ENCODE peak calls at places on chromosomes 2 and 18, in six cellular contexts. L is HCEC 1CT, C is naive B cell, H is dermis blood vessel endothelial cell, G is T-helper 9 cell, O is nucleus accumbens. R is an unnamed sample.

GRCh38 chr2:65186093-65186868 is 41.4 kb upstream of the ACTR2 start:
- DNase-seq in L (no peak), G (no peak), H (peak), O (no peak), C (no peak), R (no peak)

GRCh38 chr2:66601624-66602023 is 166.7 kb downstream of the MEIS1 start:
- DNase-seq in H (no peak), L (no peak), C (no peak), G (no peak), O (no peak), R (no peak)

GRCh38 chr2:116487336-116487735 is 1327.2 kb upstream of the DDX18 start:
- DNase-seq in L (no peak), G (no peak), O (no peak), H (no peak), C (no peak), R (no peak)

GRCh38 chr2:7373156-7373555 is 455.9 kb downstream of the RNF144A start:
- DNase-seq in G (no peak), O (no peak), C (no peak), L (no peak), H (no peak), R (no peak)

GRCh38 chr18:30358545-30358944 is 684.0 kb downstream of the DSC3 start:
- DNase-seq in L (no peak), G (no peak), H (no peak), O (no peak), C (no peak), R (no peak)

GRCh38 chr2:44936715-44937687 is 4.5 kb upstream of the SIX3 start:
- DNase-seq in O (no peak), G (no peak), H (no peak), C (no peak), L (no peak), R (no peak)

GRCh38 chr2:85277416-85278158 is 50.2 kb downstream of the TGOLN2 start:
- DNase-seq in G (no peak), C (no peak), O (no peak), H (peak), L (peak), R (no peak)

GRCh38 chr2:112601754-112602153 is 17.3 kb downstream of the CHCHD5 start:
- DNase-seq in C (no peak), H (no peak), O (no peak), L (no peak), G (no peak), R (no peak)

GRCh38 chr2:133138693-133139092 is 429.6 kb downstream of the NCKAP5 start:
- DNase-seq in O (no peak), H (no peak), C (no peak), L (no peak), G (no peak), R (no peak)

GRCh38 chr2:216222650-216223352 is 113.7 kb downstream of the XRCC5 start:
- DNase-seq in H (peak), C (no peak), L (peak), O (no peak), G (no peak), R (no peak)

GRCh38 chr2:233426619-233427342 is 72.5 kb downstream of the DGKD start:
- DNase-seq in O (no peak), G (no peak), C (no peak), H (peak), L (peak), R (no peak)

GRCh38 chr2:75602724-75603342 is 42.1 kb upstream of the EVA1A start:
- DNase-seq in C (no peak), G (no peak), L (peak), H (peak), O (no peak), R (peak)

GRCh38 chr18:69529151-69529550 is 128.5 kb downstream of the DOK6 start:
- DNase-seq in L (no peak), C (no peak), H (no peak), G (no peak), O (no peak), R (no peak)

GRCh38 chr2:16638941-16639340 is 26.7 kb downstream of the CYRIA start:
- DNase-seq in L (no peak), G (no peak), H (no peak), O (no peak), C (no peak), R (peak)

GRCh38 chr18:77250501-77250925 is 865 bp downstream of the GALR1 start:
- DNase-seq in O (no peak), C (no peak), G (no peak), L (no peak), H (peak), R (no peak)

GRCh38 chr2:107001964-107002696 is 116.2 kb upstream of the ST6GAL2 start:
- DNase-seq in G (no peak), H (no peak), C (no peak), L (no peak), O (no peak), R (no peak)

GRCh38 chr2:69572640-69573039 is 70.9 kb downstream of the AAK1 start:
- DNase-seq in H (peak), L (no peak), O (no peak), C (no peak), G (no peak), R (peak)

GRCh38 chr18:9736942-9737813 is 29.1 kb downstream of the RAB31 start:
- DNase-seq in O (no peak), L (peak), G (no peak), H (peak), C (no peak), R (peak)

R was measured in DMS79 treated with DMSO at 0.1 percent for 48 hours.